ENCODE peak calls at places on chromosomes 1 and 21, in eight cellular contexts. F, I, Y, U, X, A, M and L are unnamed samples.

GRCh38 chr1:184915463-184916080 is 58.7 kb downstream of the NIBAN1 start:
- DNase-seq in Y (no peak), F (no peak), X (no peak), M (no peak), U (no peak), I (no peak), A (no peak), L (no peak)

GRCh38 chr1:50163674-50164073 is 55.0 kb downstream of the ELAVL4 start:
- DNase-seq in I (no peak), M (no peak), Y (no peak), F (no peak), X (no peak), U (no peak), A (no peak), L (no peak)

GRCh38 chr1:181089017-181089776 is 697 bp downstream of the IER5 start:
- DNase-seq in F (no peak), A (no peak), Y (peak; percentile 40), I (peak; percentile 25), U (peak; percentile 67), M (no peak), X (peak; percentile 39), L (no peak)

GRCh38 chr1:81670286-81670685 is 130.4 kb upstream of the ADGRL2 start:
- DNase-seq in M (peak; percentile 67), Y (no peak), A (peak; percentile 92), X (peak; percentile 65), F (no peak), I (no peak), U (no peak), L (no peak)

GRCh38 chr1:40877681-40878080 is 15.5 kb upstream of the CITED4 start:
- DNase-seq in Y (no peak), I (no peak), U (no peak), X (peak; percentile 52), A (peak; percentile 96), F (peak; percentile 36), M (peak; percentile 49), L (no peak)

GRCh38 chr21:33490991-33491372 is 534 bp downstream of the DNAJC28 start:
- DNase-seq in X (no peak), F (no peak), A (no peak), M (no peak), Y (no peak), U (peak; percentile 10), I (no peak), L (no peak)

GRCh38 chr1:150551784-150552691 is 2.8 kb downstream of the ADAMTSL4 start:
- DNase-seq in A (peak; percentile 97), I (no peak), X (peak; percentile 86), Y (no peak), M (peak; percentile 83), F (no peak), U (peak; percentile 46), L (no peak)

GRCh38 chr1:146032613-146033219 is 11.2 kb upstream of the HJV start:
- DNase-seq in I (no peak), M (no peak), U (peak; percentile 48), F (no peak), A (peak; percentile 77), Y (no peak), X (no peak), L (peak; percentile 46)

GRCh38 chr1:17355898-17356297 is 16.1 kb upstream of the PADI6 start:
- DNase-seq in U (no peak), F (no peak), A (no peak), I (peak; percentile 34), M (no peak), Y (no peak), X (no peak), L (no peak)

GRCh38 chr21:17576080-17576835 is 36.4 kb downstream of the BTG3 start:
- DNase-seq in X (no peak), F (no peak), I (no peak), U (no peak), M (no peak), A (no peak), Y (no peak), L (no peak)

GRCh38 chr1:161739865-161740566 is 9.6 kb upstream of the DUSP12 start:
- DNase-seq in F (peak; percentile 72), U (no peak), A (no peak), M (no peak), Y (no peak), I (no peak), X (no peak), L (no peak)

GRCh38 chr1:161737625-161738024 is 12.0 kb upstream of the DUSP12 start:
- DNase-seq in M (no peak), Y (no peak), A (no peak), U (no peak), I (no peak), F (no peak), X (no peak), L (no peak)

GRCh38 chr1:161740871-161741270 is 8.7 kb upstream of the DUSP12 start:
- DNase-seq in Y (no peak), I (no peak), A (no peak), M (no peak), X (no peak), U (no peak), F (no peak), L (no peak)

GRCh38 chr1:161736332-161736969 is 13.1 kb upstream of the DUSP12 start:
- DNase-seq in A (peak; percentile 88), X (no peak), U (no peak), I (no peak), F (no peak), Y (no peak), M (no peak), L (no peak)

GRCh38 chr1:161738627-161739287 is 10.8 kb upstream of the DUSP12 start:
- DNase-seq in F (peak; percentile 72), Y (no peak), X (peak; percentile 26), M (no peak), U (peak; percentile 74), I (peak; percentile 47), A (peak; percentile 87), L (peak; percentile 26)
- TF ChIP-seq CTCF in F (peak; percentile 66), Y (peak; percentile 65), X (peak; percentile 50), M (peak; percentile 63), U (peak; percentile 66), I (peak; percentile 27), A (peak; percentile 76), L (peak; percentile 75)

DNA sequence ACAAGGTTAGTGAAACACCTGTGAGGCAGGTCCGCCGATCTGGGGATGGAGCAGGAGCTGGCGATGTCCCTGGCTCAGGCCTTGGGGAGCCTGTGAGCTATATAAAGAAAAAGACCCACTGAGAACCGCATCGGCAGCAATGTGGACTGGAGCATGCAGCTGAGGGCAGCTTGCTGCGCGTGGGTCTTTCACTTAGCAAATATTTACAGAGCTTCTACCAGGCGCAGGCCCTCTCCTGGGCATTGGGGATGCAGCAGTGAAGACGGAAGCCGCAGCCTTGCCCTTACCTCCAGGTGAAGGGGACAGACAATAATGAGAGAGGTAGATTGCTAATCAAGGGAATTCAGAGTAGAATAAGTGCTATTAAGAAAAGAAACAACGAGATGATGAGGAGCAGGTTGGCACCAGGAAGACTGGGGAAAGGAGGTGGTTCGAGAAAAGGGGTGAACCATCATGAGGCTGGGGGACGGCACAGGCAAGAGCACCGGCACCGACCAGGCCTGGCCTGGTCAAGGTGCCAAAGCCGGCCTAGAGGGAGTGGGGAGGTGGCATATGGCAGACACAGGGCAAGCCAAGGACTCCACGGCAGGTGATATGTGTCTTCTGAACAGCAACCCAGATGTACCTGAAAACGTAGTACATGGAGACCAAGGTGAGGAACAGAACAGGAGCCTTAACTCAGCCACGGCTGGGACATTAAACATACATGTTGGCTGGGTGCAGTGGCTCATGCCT is 60.7 kb upstream of the PAX7 start:
- DNase-seq in M (no peak), U (no peak), I (no peak), X (no peak), Y (no peak), A (no peak), F (no peak), L (no peak)
- TF ChIP-seq CTCF in M (no peak), U (no peak), I (no peak), X (no peak), Y (no peak), A (no peak), F (no peak), L (no peak)

GRCh38 chr1:219149185-219149584 is 24.5 kb upstream of the LYPLAL1 start:
- DNase-seq in U (no peak), I (no peak), M (no peak), X (no peak), F (no peak), Y (no peak), A (no peak), L (no peak)

GRCh38 chr1:219152759-219153158 is 20.9 kb upstream of the LYPLAL1 start:
- DNase-seq in I (no peak), A (no peak), U (no peak), X (no peak), F (no peak), M (no peak), Y (no peak), L (no peak)

GRCh38 chr1:219153741-219154140 is 19.9 kb upstream of the LYPLAL1 start:
- DNase-seq in Y (no peak), I (no peak), X (no peak), U (no peak), F (no peak), A (no peak), M (no peak), L (no peak)

GRCh38 chr1:219150913-219151312 is 22.8 kb upstream of the LYPLAL1 start:
- DNase-seq in U (no peak), Y (no peak), M (no peak), A (no peak), F (no peak), X (no peak), I (no peak), L (no peak)

DNA sequence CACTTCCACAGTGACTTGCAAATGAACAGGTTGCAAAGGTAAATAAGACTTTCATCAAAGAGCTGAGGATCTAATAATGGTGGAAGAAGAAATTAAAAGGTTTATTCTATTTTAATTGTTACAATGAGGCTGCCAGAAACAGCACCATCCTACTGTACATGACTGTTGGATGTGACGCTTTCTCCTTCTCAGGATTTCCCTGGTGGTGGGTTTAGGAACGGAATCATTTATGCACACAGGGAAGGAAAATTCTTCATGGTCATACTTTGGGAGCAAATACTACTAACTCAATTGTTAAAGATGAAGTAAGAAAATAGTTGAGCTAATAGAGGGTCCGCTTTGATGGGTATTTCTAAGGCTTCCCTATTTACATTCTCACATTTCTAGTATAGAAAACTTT is 22.2 kb upstream of the LYPLAL1 start:
- DNase-seq in Y (no peak), A (no peak), F (no peak), I (no peak), X (no peak), M (no peak), U (no peak), L (no peak)
- TF ChIP-seq CTCF in Y (no peak), A (no peak), F (no peak), I (no peak), X (no peak), M (no peak), U (no peak), L (no peak)

GRCh38 chr1:34864759-34865158 is 5.2 kb upstream of the SMIM12 start:
- DNase-seq in U (no peak), A (no peak), M (no peak), X (no peak), F (no peak), Y (no peak), I (no peak), L (no peak)

GRCh38 chr1:34863501-34863900 is 4.0 kb upstream of the SMIM12 start:
- DNase-seq in Y (no peak), F (no peak), I (no peak), A (no peak), M (no peak), U (no peak), X (no peak), L (no peak)

GRCh38 chr1:34856697-34857096 is 2.9 kb downstream of the SMIM12 start:
- DNase-seq in I (no peak), M (no peak), A (no peak), Y (no peak), F (no peak), X (no peak), U (no peak), L (no peak)

GRCh38 chr1:34859442-34860200 is at the start of gene SMIM12:
- DNase-seq in X (peak; percentile 95), M (peak; percentile 79), Y (peak; percentile 89), U (peak; percentile 93), I (peak; percentile 84), A (peak; percentile 95), F (peak; percentile 90), L (peak; percentile 97)

GRCh38 chr1:34858901-34859441 is 578 bp downstream of the SMIM12 start:
- DNase-seq in M (no peak), I (no peak), Y (no peak), U (no peak), X (no peak), F (no peak), A (peak; percentile 31), L (no peak)
- TF ChIP-seq CTCF in M (no peak), I (no peak), Y (no peak), U (no peak), X (no peak), F (no peak), A (no peak), L (no peak)